ENCODE peak calls at places on chromosomes 13 and 19, in six cellular contexts. Z is amygdala; V is stimulated activated CD8-positive, alpha-beta memory T cell treated with anti-CD3 and anti-CD28 coated beads, Interleukin-7, amount 100 ng/mL, for 1 hour; O is Right ventricle myocardium superior; G is CD4-positive, alpha-beta memory T cell; D is T-helper 2 cell. F is an unnamed sample.

GRCh38 chr19:5285311-5285710 is 55.3 kb downstream of the PTPRS start:
- DNase-seq in D (no peak), Z (no peak), O (no peak), G (no peak), V (no peak), F (no peak)

GRCh38 chr13:40615619-40616018 is 50.8 kb downstream of the FOXO1 start:
- DNase-seq in D (no peak), O (no peak), G (no peak), Z (no peak), V (no peak), F (no peak)

GRCh38 chr13:39417643-39418042 is 185.3 kb downstream of the LHFPL6 start:
- DNase-seq in V (no peak), D (no peak), O (peak), G (no peak), Z (peak), F (no peak)

GRCh38 chr19:38388310-38389100 is at the start of gene SPRED3:
- DNase-seq in D (no peak), V (no peak), G (no peak), O (no peak), Z (peak), F (no peak)

GRCh38 chr13:113122571-113123225 is at the start of gene F10:
- DNase-seq in D (no peak), O (peak), G (no peak), Z (no peak), V (no peak), F (no peak)

GRCh38 chr19:12985049-12985776 is 10.1 kb upstream of the NFIX start:
- DNase-seq in Z (peak), D (no peak), O (peak), V (peak), G (no peak), F (no peak)

GRCh38 chr13:109192306-109192705 is 562.9 kb downstream of the MYO16 start:
- DNase-seq in G (no peak), O (no peak), D (no peak), Z (no peak), V (no peak), F (no peak)

GRCh38 chr13:43728411-43728810 is 58.4 kb downstream of the ENOX1 start:
- DNase-seq in V (no peak), Z (no peak), D (no peak), G (no peak), O (no peak), F (no peak)

GRCh38 chr19:54803410-54803809 is at the start of gene KIR2DL4:
- DNase-seq in G (no peak), Z (no peak), O (no peak), V (peak), D (no peak), F (no peak)

GRCh38 chr13:99686944-99687382 is 185.7 kb downstream of the TM9SF2 start:
- DNase-seq in O (no peak), Z (no peak), G (no peak), V (no peak), D (no peak), F (no peak)

GRCh38 chr19:29634002-29634401 is 27.9 kb downstream of the POP4 start:
- DNase-seq in O (no peak), V (no peak), Z (no peak), D (no peak), G (no peak), F (no peak)

GRCh38 chr19:36547001-36547732 is 19.1 kb upstream of the ZNF260 start:
- DNase-seq in Z (no peak), D (no peak), V (no peak), O (no peak), G (peak), F (no peak)

GRCh38 chr19:5018224-5019015 is 49.5 kb downstream of the KDM4B start:
- DNase-seq in G (no peak), D (no peak), V (no peak), O (no peak), Z (no peak), F (no peak)

GRCh38 chr19:16036397-16036925 is 39.8 kb upstream of the TPM4 start:
- DNase-seq in O (no peak), Z (no peak), G (no peak), V (no peak), D (no peak), F (no peak)

GRCh38 chr13:105940882-105941281 is 594.6 kb downstream of the EFNB2 start:
- DNase-seq in D (no peak), O (no peak), G (no peak), V (no peak), Z (no peak), F (no peak)

F was measured in stimulated activated CD4-positive, alpha-beta T cell treated with anti-CD3 and anti-CD28 coated beads, Interleukin-2, amount 100 ng/mL, for 4 hours.